ENCODE peak calls at places on chromosomes 12 and 14, in six cellular contexts. One of them, this sample, is unnamed.

GRCh38 chr14:57729208-57730187 is 136.4 kb downstream of the SLC35F4 start:
- DNase-seq in transverse colon: no peak
- DNase-seq in esophagus muscularis mucosa: no peak
- DNase-seq in A549: no peak
- DNase-seq in upper lobe of left lung: no peak
- DNase-seq in SK-N-SH: no peak
- DNase-seq in this sample: no peak

GRCh38 chr12:104064842-104065441 is 611 bp downstream of the HCFC2 start:
- DNase-seq in transverse colon: peak
- DNase-seq in esophagus muscularis mucosa: no peak
- DNase-seq in A549: no peak
- DNase-seq in upper lobe of left lung: peak
- DNase-seq in SK-N-SH: peak
- DNase-seq in this sample: no peak

GRCh38 chr12:7645395-7646177 is 20.1 kb downstream of the APOBEC1 start:
- DNase-seq in transverse colon: no peak
- DNase-seq in esophagus muscularis mucosa: no peak
- DNase-seq in A549: peak
- DNase-seq in upper lobe of left lung: no peak
- DNase-seq in SK-N-SH: peak
- DNase-seq in this sample: no peak

GRCh38 chr12:45268672-45269406 is 52.9 kb downstream of the ANO6 start:
- DNase-seq in transverse colon: peak
- DNase-seq in esophagus muscularis mucosa: peak
- DNase-seq in A549: peak
- DNase-seq in upper lobe of left lung: peak
- DNase-seq in SK-N-SH: peak
- DNase-seq in this sample: peak

GRCh38 chr12:39145175-39145999 is 240.0 kb upstream of the CPNE8 start:
- DNase-seq in transverse colon: peak
- DNase-seq in esophagus muscularis mucosa: no peak
- DNase-seq in A549: peak
- DNase-seq in upper lobe of left lung: peak
- DNase-seq in SK-N-SH: peak
- DNase-seq in this sample: peak

GRCh38 chr12:12560587-12561304 is 1.9 kb downstream of the DUSP16 start:
- DNase-seq in transverse colon: peak
- DNase-seq in esophagus muscularis mucosa: no peak
- DNase-seq in A549: peak
- DNase-seq in upper lobe of left lung: peak
- DNase-seq in SK-N-SH: peak
- DNase-seq in this sample: peak

GRCh38 chr12:122834229-122834920 is 882 bp upstream of the HIP1R start:
- DNase-seq in transverse colon: peak
- DNase-seq in esophagus muscularis mucosa: no peak
- DNase-seq in A549: peak
- DNase-seq in upper lobe of left lung: peak
- DNase-seq in SK-N-SH: peak
- DNase-seq in this sample: peak

GRCh38 chr12:49358548-49359141 is 8.6 kb upstream of the SPATS2 start:
- DNase-seq in transverse colon: peak
- DNase-seq in esophagus muscularis mucosa: peak
- DNase-seq in A549: peak
- DNase-seq in upper lobe of left lung: no peak
- DNase-seq in SK-N-SH: peak
- DNase-seq in this sample: peak

DNA sequence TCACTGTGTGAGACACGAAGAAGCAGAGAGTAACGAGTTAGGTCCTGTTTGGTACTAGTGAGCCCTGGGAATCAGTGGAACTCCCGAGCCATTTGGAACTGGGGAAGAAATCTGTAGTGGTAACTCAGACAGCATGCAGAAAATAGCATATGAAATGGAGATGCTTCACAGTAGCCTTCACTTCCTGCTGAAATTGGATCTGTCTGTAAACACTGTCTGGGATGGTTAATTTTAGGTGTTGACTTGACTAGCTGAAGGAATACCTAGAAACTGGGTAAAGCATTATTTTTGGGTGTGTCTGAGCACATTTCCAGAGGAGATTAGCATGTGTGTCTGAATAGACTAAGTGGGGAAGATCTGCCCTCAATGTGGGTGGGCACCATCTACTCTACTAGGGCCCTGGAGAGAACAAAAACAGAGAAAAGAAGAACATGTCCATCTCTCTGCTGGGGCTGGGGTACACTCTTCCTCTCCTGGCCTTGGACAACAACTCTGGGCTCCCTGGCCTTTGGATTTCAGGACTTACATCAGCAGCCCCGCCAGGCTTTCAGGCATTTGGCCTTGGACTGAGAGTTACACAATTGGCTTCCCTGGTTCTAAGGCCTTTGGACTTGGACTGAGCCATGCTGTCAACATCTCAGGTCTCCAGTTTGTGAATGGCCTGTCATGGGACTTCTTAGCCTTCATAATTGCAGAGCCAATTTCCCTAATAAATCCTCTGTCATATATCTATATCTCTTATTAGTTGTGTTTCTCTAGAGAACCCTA is 14.0 kb upstream of the CRADD start:
- DNase-seq in transverse colon: no peak
- DNase-seq in esophagus muscularis mucosa: peak
- DNase-seq in A549: no peak
- DNase-seq in upper lobe of left lung: no peak
- DNase-seq in SK-N-SH: no peak
- DNase-seq in this sample: no peak
- TF ChIP-seq EP300 in transverse colon: no peak
- TF ChIP-seq EP300 in esophagus muscularis mucosa: no peak
- TF ChIP-seq EP300 in A549: no peak
- TF ChIP-seq EP300 in upper lobe of left lung: no peak
- TF ChIP-seq EP300 in SK-N-SH: no peak
- TF ChIP-seq EP300 in this sample: no peak

DNA sequence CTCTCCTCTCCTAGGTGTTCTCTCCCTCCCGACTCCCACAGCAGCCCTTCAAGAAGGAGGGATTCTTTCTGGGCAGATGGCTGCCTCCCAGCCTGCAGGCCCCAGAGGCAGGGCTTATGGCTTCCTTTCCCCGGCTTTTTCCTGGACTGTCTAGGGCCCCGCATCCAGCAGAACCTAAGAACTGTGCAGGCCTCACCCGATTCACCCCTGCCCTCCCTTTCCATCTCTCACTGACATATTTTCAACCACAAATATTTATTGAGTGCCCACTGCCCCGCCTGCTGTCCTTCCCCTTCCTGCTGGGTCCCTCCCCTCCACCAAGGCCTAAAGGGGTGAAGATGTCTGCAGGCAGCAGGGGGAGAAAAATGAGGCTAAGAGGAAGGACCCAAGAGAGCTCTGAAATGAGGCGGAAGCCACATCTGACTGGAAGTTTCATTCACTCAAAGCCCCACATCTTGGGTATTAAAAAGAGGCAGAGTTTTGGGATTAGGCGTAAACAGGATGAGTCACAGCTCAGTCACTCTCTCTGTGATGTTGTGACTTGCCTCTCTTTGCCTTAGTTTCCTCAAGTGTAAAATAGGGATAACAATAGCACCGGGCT is 2.9 kb downstream of the SCNN1A start:
- DNase-seq in transverse colon: peak
- DNase-seq in esophagus muscularis mucosa: no peak
- DNase-seq in A549: peak
- DNase-seq in upper lobe of left lung: peak
- DNase-seq in SK-N-SH: no peak
- DNase-seq in this sample: peak
- TF ChIP-seq EP300 in transverse colon: no peak
- TF ChIP-seq EP300 in esophagus muscularis mucosa: no peak
- TF ChIP-seq EP300 in A549: no peak
- TF ChIP-seq EP300 in upper lobe of left lung: peak
- TF ChIP-seq EP300 in SK-N-SH: peak
- TF ChIP-seq EP300 in this sample: no peak

DNA sequence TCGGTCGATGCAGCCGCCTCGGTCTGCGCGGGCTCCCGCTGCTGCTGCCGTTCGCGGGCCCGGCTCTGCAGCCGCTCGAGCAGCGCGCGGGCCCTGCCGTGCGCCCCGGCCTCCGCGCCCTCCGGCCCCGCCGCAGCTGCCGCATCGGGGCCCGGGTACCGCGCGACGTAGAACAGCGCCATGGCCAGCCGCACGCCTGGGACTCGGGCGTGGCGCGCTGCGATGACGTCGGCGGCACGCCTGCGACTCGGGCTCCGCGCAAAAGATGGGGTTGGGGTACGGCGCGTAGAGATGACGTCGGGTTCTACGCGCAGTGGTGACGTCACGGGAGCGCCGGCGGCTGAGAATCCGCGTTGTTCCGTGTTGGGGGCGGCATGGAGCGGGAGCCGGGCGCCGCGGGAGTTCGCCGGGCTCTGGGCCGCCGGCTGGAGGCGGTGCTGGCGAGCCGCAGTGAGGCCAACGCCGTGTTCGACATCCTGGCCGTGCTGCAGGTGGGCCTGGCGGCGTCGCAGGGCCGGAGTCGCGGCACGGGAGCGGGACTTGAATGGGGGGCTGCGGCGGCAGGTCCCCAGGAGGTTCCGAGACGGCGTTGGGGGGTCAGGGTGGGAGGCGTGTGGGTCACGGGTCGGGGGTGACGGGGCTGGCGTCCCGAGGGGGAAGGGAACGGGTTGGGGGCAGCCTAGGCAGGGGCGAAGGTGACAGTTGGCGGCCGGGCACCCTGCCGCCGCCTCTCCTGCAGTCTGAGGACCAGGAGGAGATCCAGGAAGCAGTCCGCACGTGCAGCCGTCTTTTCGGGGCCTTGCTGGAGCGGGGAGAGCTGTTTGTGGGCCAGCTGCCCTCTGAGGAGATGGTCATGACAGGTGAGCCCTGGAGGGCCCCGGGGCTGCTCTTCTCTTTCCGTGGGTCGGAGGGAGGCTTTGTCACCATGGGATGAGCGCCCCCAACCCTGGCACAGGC is at the start of the genes DDX51 and NOC4L:
- DNase-seq in transverse colon: peak
- DNase-seq in esophagus muscularis mucosa: peak
- DNase-seq in A549: peak
- DNase-seq in upper lobe of left lung: peak
- DNase-seq in SK-N-SH: peak
- DNase-seq in this sample: peak
- TF ChIP-seq EP300 in transverse colon: no peak
- TF ChIP-seq EP300 in esophagus muscularis mucosa: no peak
- TF ChIP-seq EP300 in A549: no peak
- TF ChIP-seq EP300 in upper lobe of left lung: peak
- TF ChIP-seq EP300 in SK-N-SH: no peak
- TF ChIP-seq EP300 in this sample: no peak

DNA sequence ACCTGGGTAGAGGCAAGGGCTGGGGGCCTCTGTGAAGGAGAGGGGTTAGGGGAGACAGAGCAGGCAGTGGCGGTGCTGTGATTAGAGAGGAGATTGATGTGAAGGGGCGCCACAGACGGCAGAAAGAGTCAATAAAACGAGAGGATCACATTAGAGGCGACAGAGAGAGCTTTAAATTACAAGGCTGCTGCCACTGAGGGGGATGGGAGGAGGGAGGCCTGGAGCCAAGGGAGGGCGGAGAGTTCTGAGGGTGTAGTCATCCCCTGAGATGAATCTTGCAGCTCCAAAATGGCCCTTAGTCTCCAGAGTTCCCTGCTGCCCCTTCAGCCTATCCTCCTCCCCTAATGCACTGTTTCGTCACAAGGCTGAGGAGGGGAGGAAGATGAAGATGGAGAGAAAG is 12.8 kb downstream of the ZFHX2 start:
- DNase-seq in transverse colon: no peak
- DNase-seq in esophagus muscularis mucosa: no peak
- DNase-seq in A549: no peak
- DNase-seq in upper lobe of left lung: no peak
- DNase-seq in SK-N-SH: no peak
- DNase-seq in this sample: no peak
- TF ChIP-seq EP300 in transverse colon: no peak
- TF ChIP-seq EP300 in esophagus muscularis mucosa: no peak
- TF ChIP-seq EP300 in A549: no peak
- TF ChIP-seq EP300 in upper lobe of left lung: no peak
- TF ChIP-seq EP300 in SK-N-SH: no peak
- TF ChIP-seq EP300 in this sample: no peak

GRCh38 chr12:68495666-68496065 is 115.0 kb upstream of the RAP1B start:
- DNase-seq in transverse colon: no peak
- DNase-seq in esophagus muscularis mucosa: no peak
- DNase-seq in A549: no peak
- DNase-seq in upper lobe of left lung: no peak
- DNase-seq in SK-N-SH: no peak
- DNase-seq in this sample: no peak
- TF ChIP-seq EP300 in transverse colon: no peak
- TF ChIP-seq EP300 in esophagus muscularis mucosa: no peak
- TF ChIP-seq EP300 in A549: no peak
- TF ChIP-seq EP300 in upper lobe of left lung: no peak
- TF ChIP-seq EP300 in SK-N-SH: no peak
- TF ChIP-seq EP300 in this sample: no peak

DNA sequence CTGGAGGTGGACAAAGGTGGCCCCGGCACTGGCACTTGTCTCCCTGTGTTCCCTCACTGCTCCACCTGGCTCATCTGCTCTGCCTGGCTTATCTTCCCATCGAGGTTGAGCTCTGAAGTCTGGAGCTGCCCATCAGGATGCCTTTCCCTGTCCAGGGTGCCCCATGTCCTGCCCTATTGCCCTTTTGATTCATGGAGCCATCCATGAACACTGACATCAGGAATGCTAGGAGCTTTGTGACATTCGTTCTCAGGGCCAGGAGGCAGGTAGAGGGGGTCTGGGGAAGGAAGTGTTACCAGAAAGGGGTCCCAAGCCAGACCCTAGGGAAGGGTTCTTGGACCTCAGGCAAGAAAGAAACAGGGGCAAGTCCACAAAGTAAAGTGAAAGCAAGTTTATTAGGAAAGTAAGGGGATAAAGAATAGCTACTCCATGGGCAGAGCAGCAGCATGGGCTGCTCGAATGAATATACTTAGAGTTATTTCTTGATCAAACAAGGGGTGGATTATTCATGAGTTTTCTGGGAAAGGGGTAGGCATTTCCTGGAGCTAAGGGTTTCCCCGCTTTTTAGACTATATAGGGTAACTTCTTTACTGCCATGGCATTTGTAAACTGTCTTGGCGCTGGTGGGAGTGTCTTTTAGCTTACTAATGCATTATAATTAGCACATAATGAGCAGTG is 51.6 kb downstream of the RIN3 start:
- DNase-seq in transverse colon: no peak
- DNase-seq in esophagus muscularis mucosa: no peak
- DNase-seq in A549: no peak
- DNase-seq in upper lobe of left lung: no peak
- DNase-seq in SK-N-SH: no peak
- DNase-seq in this sample: no peak
- TF ChIP-seq EP300 in transverse colon: no peak
- TF ChIP-seq EP300 in esophagus muscularis mucosa: no peak
- TF ChIP-seq EP300 in A549: no peak
- TF ChIP-seq EP300 in upper lobe of left lung: no peak
- TF ChIP-seq EP300 in SK-N-SH: no peak
- TF ChIP-seq EP300 in this sample: no peak

GRCh38 chr12:124733086-124733485 is 130.6 kb downstream of the SCARB1 start:
- DNase-seq in transverse colon: no peak
- DNase-seq in esophagus muscularis mucosa: no peak
- DNase-seq in A549: no peak
- DNase-seq in upper lobe of left lung: no peak
- DNase-seq in SK-N-SH: no peak
- DNase-seq in this sample: no peak

GRCh38 chr12:124732275-124733075 is 131.2 kb downstream of the SCARB1 start:
- DNase-seq in transverse colon: no peak
- DNase-seq in esophagus muscularis mucosa: no peak
- DNase-seq in A549: no peak
- DNase-seq in upper lobe of left lung: no peak
- DNase-seq in SK-N-SH: no peak
- DNase-seq in this sample: no peak

GRCh38 chr12:124731869-124732268 is 131.8 kb downstream of the SCARB1 start:
- DNase-seq in transverse colon: no peak
- DNase-seq in esophagus muscularis mucosa: no peak
- DNase-seq in A549: no peak
- DNase-seq in upper lobe of left lung: no peak
- DNase-seq in SK-N-SH: no peak
- DNase-seq in this sample: no peak

GRCh38 chr12:124736115-124737039 is 127.3 kb downstream of the SCARB1 start:
- DNase-seq in transverse colon: no peak
- DNase-seq in esophagus muscularis mucosa: no peak
- DNase-seq in A549: no peak
- DNase-seq in upper lobe of left lung: no peak
- DNase-seq in SK-N-SH: no peak
- DNase-seq in this sample: no peak

GRCh38 chr12:124734224-124734788 is 129.4 kb downstream of the SCARB1 start:
- DNase-seq in transverse colon: no peak
- DNase-seq in esophagus muscularis mucosa: no peak
- DNase-seq in A549: no peak
- DNase-seq in upper lobe of left lung: peak
- DNase-seq in SK-N-SH: no peak
- DNase-seq in this sample: no peak
- TF ChIP-seq EP300 in transverse colon: no peak
- TF ChIP-seq EP300 in esophagus muscularis mucosa: no peak
- TF ChIP-seq EP300 in A549: no peak
- TF ChIP-seq EP300 in upper lobe of left lung: no peak
- TF ChIP-seq EP300 in SK-N-SH: no peak
- TF ChIP-seq EP300 in this sample: no peak